ENCODE peak calls at places on chromosome 1, in six cellular contexts. W is left lung, Z is H9, U is K562, I is BE2C, C is heart right ventricle. S is an unnamed sample. For H3K9me3, the result is how much of the 10 kb centered on the place peaks cover.

GRCh38 chr1:47679301-47679751 is 241.5 kb downstream of the FOXD2 start:
- DNase-seq in W (no peak), Z (peak), U (no peak), I (no peak), C (no peak), S (peak)

GRCh38 chr1:155177918-155178281 is 4.3 kb downstream of the TRIM46 start:
- DNase-seq in W (no peak), Z (no peak), U (no peak), I (no peak), C (no peak), S (no peak)

GRCh38 chr1:205067031-205067430 is 17.2 kb downstream of the TMEM81 start:
- DNase-seq in W (peak), Z (no peak), U (no peak), I (no peak), C (no peak), S (no peak)

GRCh38 chr1:85836736-85837135 is 128.5 kb upstream of the ZNHIT6 start:
- DNase-seq in W (no peak), Z (no peak), U (no peak), I (no peak), C (no peak), S (no peak)

GRCh38 chr1:229537894-229538293 is 20.6 kb downstream of the ABCB10 start:
- DNase-seq in W (no peak), Z (no peak), U (no peak), I (no peak), C (no peak), S (no peak)

GRCh38 chr1:185735667-185736105 is 1.5 kb downstream of the HMCN1 start:
- DNase-seq in W (no peak), Z (no peak), U (no peak), I (no peak), C (no peak), S (no peak)

GRCh38 chr1:227809026-227809425 is 6.4 kb upstream of the PRSS38 start:
- DNase-seq in W (no peak), Z (no peak), U (no peak), I (no peak), C (no peak), S (no peak)

GRCh38 chr1:101144868-101145808 is 91.7 kb upstream of the S1PR1 start:
- DNase-seq in W (no peak), Z (no peak), U (no peak), I (no peak), C (no peak), S (no peak)

GRCh38 chr1:34330061-34330460 is 153.4 kb downstream of the C1orf94 start:
- DNase-seq in W (no peak), Z (no peak), U (no peak), I (no peak), C (no peak), S (no peak)

GRCh38 chr1:167697667-167698141 is 24.1 kb upstream of the MPZL1 start:
- DNase-seq in W (no peak), Z (no peak), U (no peak), I (no peak), C (peak), S (peak)

GRCh38 chr1:23366598-23366997 is 3.0 kb downstream of the ZNF436 start:
- DNase-seq in W (no peak), Z (no peak), U (no peak), I (no peak), C (no peak), S (no peak)

GRCh38 chr1:23358310-23358709 is 11.3 kb downstream of the ZNF436 start:
- DNase-seq in W (no peak), Z (no peak), U (no peak), I (no peak), C (no peak), S (no peak)

GRCh38 chr1:23366146-23366545 is 3.5 kb downstream of the ZNF436 start:
- DNase-seq in W (no peak), Z (no peak), U (no peak), I (no peak), C (no peak), S (no peak)

GRCh38 chr1:23357112-23357908 is 12.3 kb downstream of the ZNF436 start:
- DNase-seq in W (no peak), Z (peak), U (no peak), I (no peak), C (peak), S (no peak)

DNA sequence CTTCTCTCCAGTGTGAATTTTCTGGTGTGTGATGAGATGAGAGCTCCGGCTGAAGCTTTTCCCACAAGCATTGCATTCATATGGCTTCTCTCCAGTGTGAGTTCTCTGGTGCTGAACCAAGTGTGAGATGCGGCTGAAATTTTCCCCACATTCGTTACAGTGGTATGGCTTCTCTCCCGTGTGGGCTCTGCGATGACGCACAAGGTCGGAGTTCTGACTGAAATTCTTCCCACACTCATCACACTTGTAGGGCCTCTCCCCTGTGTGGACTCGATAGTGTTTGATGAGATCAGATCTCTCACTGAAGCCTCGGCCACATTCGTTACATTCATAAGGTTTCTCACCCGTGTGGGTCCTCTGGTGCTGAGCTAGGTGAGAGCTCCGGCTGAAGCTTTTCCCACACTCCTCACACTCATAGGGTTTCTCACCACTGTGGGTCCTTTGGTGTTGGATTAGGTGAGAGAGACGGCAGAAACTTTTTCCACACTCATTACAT is 7.4 kb downstream of the ZNF436 start:
- DNase-seq in W (no peak), Z (no peak), U (no peak), I (no peak), C (no peak), S (no peak)
- H3K9me3 ChIP-seq in W (under half), Z (under half), U (under half), I (under half), C (half or more), S (under half)

GRCh38 chr1:49185455-49185980 is 408.8 kb upstream of the BEND5 start:
- DNase-seq in W (no peak), Z (no peak), U (no peak), I (no peak), C (no peak), S (no peak)

GRCh38 chr1:49187054-49187453 is 410.4 kb upstream of the BEND5 start:
- DNase-seq in W (no peak), Z (no peak), U (no peak), I (no peak), C (no peak), S (no peak)

GRCh38 chr1:49181033-49181432 is 404.3 kb upstream of the BEND5 start:
- DNase-seq in W (no peak), Z (no peak), U (no peak), I (no peak), C (no peak), S (no peak)

DNA sequence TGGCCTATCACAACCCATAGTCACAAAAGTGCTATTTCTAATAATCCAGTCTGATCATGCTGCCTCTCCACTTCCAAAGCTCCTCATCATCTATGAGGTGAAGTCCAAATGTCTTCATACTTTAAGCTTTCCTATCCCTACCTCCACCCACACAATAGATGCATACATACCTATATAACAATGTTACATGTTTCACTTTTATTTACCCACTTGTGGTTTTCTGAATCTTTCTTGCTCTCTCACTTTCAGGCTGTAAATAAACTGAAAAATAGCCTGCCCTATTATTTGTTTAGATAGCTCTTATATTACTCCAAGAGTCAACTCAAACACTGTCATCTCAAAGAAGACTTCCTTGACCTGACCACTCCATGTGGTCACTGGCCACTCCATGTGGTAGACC is 406.8 kb upstream of the BEND5 start:
- DNase-seq in W (no peak), Z (no peak), U (no peak), I (no peak), C (no peak), S (no peak)
- H3K9me3 ChIP-seq in W (under half), Z (half or more), U (under half), I (under half), C (under half), S (under half)

DNA sequence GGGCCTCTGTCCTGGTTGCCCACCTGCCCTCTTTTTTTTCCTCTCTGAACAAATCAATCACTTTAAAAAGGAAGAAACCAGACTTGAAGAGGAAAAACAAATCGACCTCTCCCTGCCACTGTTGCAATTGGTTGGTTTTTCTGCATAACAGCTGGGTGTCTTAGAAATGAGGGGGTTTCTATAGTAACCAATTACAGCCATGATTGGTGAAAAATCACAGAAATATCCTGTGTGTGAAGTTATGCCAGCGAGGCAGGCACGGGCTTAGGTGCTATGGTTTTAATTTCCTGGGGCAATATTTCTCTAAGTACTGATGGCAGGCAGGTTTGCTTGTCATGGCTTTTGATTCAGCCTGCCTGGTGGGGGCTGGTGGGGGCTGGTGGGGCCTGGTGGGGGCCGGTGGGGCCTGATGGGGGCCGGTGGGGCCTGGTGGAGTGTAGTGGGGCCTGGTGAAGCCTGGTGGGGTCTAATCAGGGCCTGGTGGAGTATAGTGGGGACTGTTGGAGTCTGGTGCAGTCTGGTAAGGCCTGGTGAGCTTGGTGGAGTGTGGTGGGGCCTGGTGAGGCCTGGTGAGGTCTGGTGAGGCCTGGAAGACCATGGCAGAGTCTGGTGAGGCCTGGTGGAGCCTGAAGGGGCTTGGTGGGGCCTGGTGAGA is 54.6 kb downstream of the AJAP1 start:
- DNase-seq in W (peak), Z (no peak), U (no peak), I (no peak), C (no peak), S (no peak)
- H3K9me3 ChIP-seq in W (under half), Z (under half), U (under half), I (under half), C (under half), S (under half)

GRCh38 chr1:2948001-2948750 is 73.1 kb upstream of the ACTRT2 start:
- DNase-seq in W (peak), Z (no peak), U (no peak), I (no peak), C (no peak), S (no peak)
- H3K9me3 ChIP-seq in W (under half), Z (half or more), U (under half), I (under half), C (under half), S (under half)

GRCh38 chr1:49293016-49293415 is 516.3 kb upstream of the BEND5 start:
- DNase-seq in W (peak), Z (no peak), U (no peak), I (no peak), C (no peak), S (no peak)

GRCh38 chr1:49297783-49298182 is 521.1 kb upstream of the BEND5 start:
- DNase-seq in W (peak), Z (peak), U (no peak), I (peak), C (no peak), S (no peak)

GRCh38 chr1:49294539-49294938 is 517.8 kb upstream of the BEND5 start:
- DNase-seq in W (no peak), Z (no peak), U (no peak), I (no peak), C (no peak), S (no peak)

DNA sequence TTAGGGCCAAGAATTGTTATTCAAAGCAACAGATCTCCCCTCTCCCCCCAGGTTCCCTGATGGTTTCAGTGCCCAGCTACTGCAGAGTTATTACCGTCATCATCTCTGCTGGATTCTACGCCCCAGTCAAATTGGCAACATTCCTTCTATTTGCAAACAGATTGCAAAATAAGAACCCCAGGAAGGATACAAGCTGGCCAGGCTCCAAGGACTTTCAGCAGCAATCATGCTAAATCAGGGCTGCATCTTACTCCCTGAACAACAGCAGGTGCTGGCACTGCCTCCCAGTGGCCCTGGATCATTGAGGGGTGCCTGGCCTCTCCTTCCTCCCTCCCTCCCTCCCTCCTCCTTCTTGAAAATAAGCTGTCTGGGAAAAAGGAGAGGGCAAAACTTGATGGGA is 521.6 kb upstream of the BEND5 start:
- DNase-seq in W (no peak), Z (peak), U (no peak), I (no peak), C (no peak), S (no peak)
- H3K9me3 ChIP-seq in W (under half), Z (half or more), U (under half), I (under half), C (under half), S (under half)

GRCh38 chr1:180462099-180462498 is 40.3 kb downstream of the ACBD6 start:
- DNase-seq in W (no peak), Z (no peak), U (no peak), I (no peak), C (no peak), S (no peak)
- H3K9me3 ChIP-seq in W (under half), Z (under half), U (under half), I (under half), C (under half), S (under half)

GRCh38 chr1:244573768-244574167 is 79.2 kb upstream of the DESI2 start:
- DNase-seq in W (no peak), Z (no peak), U (no peak), I (no peak), C (no peak), S (peak)
- H3K9me3 ChIP-seq in W (under half), Z (under half), U (under half), I (under half), C (half or more), S (under half)

GRCh38 chr1:4120557-4121292 is 220.7 kb upstream of the C1orf174 start:
- DNase-seq in W (no peak), Z (no peak), U (no peak), I (no peak), C (no peak), S (no peak)
- H3K9me3 ChIP-seq in W (under half), Z (under half), U (under half), I (under half), C (under half), S (under half)

DNA sequence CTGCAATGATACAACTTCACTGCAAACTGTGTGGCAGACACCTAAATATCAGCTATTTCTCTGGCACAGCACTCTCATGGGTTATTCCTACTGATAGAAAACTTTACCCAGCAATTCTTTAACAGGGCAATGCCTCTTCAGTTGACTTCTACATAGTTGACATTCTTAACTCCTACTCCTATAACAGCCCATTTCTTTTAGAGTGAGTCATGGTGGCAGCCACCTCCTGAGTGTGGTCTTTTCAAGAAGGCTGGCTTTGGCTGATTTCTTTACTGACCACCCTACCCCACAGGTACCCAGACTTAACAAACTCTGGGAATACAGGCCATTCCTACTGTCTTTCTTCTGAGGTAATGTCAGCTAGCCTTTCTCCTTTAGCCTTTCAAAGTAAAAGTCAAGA is 805.8 kb upstream of the ADGRL2 start:
- DNase-seq in W (no peak), Z (no peak), U (no peak), I (no peak), C (no peak), S (no peak)
- H3K9me3 ChIP-seq in W (under half), Z (under half), U (under half), I (under half), C (under half), S (under half)

GRCh38 chr1:152912900-152913299 is 4.6 kb downstream of the IVL start:
- DNase-seq in W (no peak), Z (no peak), U (no peak), I (no peak), C (no peak), S (no peak)
- H3K9me3 ChIP-seq in W (under half), Z (under half), U (under half), I (under half), C (under half), S (under half)

S was measured in Karpas-422.